ENCODE peak calls at places on chromosomes 11 and 22, in eight cellular contexts. One of them, this sample, is unnamed.

GRCh38 chr11:44566952-44567875 is 1.8 kb downstream of the CD82 start:
- DNase-seq in tibial artery: no peak
- DNase-seq in effector memory CD4-positive, alpha-beta T cell: peak; percentile 24
- DNase-seq in anterior cingulate cortex: no peak
- DNase-seq in KBM-7: no peak
- DNase-seq in HT1080: no peak
- DNase-seq in T1000: no peak
- DNase-seq in activated T-cell treated with anti-CD3 and anti-CD28 coated beads for 1 hour: no peak
- DNase-seq in this sample: no peak

GRCh38 chr22:35102663-35103062 is 36.7 kb downstream of the ISX start:
- DNase-seq in tibial artery: no peak
- DNase-seq in effector memory CD4-positive, alpha-beta T cell: no peak
- DNase-seq in anterior cingulate cortex: no peak
- DNase-seq in KBM-7: peak; percentile 68
- DNase-seq in HT1080: peak; percentile 88
- DNase-seq in T1000: no peak
- DNase-seq in activated T-cell treated with anti-CD3 and anti-CD28 coated beads for 1 hour: no peak
- DNase-seq in this sample: no peak

GRCh38 chr11:64558065-64558745 is 32.8 kb upstream of the SLC22A12 start:
- DNase-seq in tibial artery: no peak
- DNase-seq in effector memory CD4-positive, alpha-beta T cell: no peak
- DNase-seq in anterior cingulate cortex: no peak
- DNase-seq in KBM-7: no peak
- DNase-seq in HT1080: no peak
- DNase-seq in T1000: no peak
- DNase-seq in activated T-cell treated with anti-CD3 and anti-CD28 coated beads for 1 hour: no peak
- DNase-seq in this sample: no peak

GRCh38 chr11:109590782-109591181 is 168.8 kb downstream of the C11orf87 start:
- DNase-seq in tibial artery: no peak
- DNase-seq in effector memory CD4-positive, alpha-beta T cell: no peak
- DNase-seq in anterior cingulate cortex: no peak
- DNase-seq in KBM-7: no peak
- DNase-seq in HT1080: no peak
- DNase-seq in T1000: no peak
- DNase-seq in activated T-cell treated with anti-CD3 and anti-CD28 coated beads for 1 hour: no peak
- DNase-seq in this sample: no peak

GRCh38 chr11:28170759-28171158 is 62.6 kb downstream of the METTL15 start:
- DNase-seq in tibial artery: no peak
- DNase-seq in effector memory CD4-positive, alpha-beta T cell: no peak
- DNase-seq in anterior cingulate cortex: no peak
- DNase-seq in KBM-7: no peak
- DNase-seq in HT1080: no peak
- DNase-seq in T1000: no peak
- DNase-seq in activated T-cell treated with anti-CD3 and anti-CD28 coated beads for 1 hour: no peak
- DNase-seq in this sample: no peak

GRCh38 chr22:24894220-24894975 is 52.1 kb downstream of the LHFPL7 start:
- DNase-seq in tibial artery: peak; percentile 97
- DNase-seq in effector memory CD4-positive, alpha-beta T cell: no peak
- DNase-seq in anterior cingulate cortex: no peak
- DNase-seq in KBM-7: peak; percentile 62
- DNase-seq in HT1080: peak; percentile 94
- DNase-seq in T1000: peak; percentile 23
- DNase-seq in activated T-cell treated with anti-CD3 and anti-CD28 coated beads for 1 hour: no peak
- DNase-seq in this sample: peak; percentile 85

GRCh38 chr22:48491451-48491941 is 1336.2 kb downstream of the BRD1 start:
- DNase-seq in tibial artery: peak; percentile 46
- DNase-seq in effector memory CD4-positive, alpha-beta T cell: no peak
- DNase-seq in anterior cingulate cortex: no peak
- DNase-seq in KBM-7: no peak
- DNase-seq in HT1080: no peak
- DNase-seq in T1000: no peak
- DNase-seq in activated T-cell treated with anti-CD3 and anti-CD28 coated beads for 1 hour: no peak
- DNase-seq in this sample: no peak

GRCh38 chr22:23402275-23403151 is 177.6 kb downstream of the IGLL1 start:
- DNase-seq in tibial artery: peak; percentile 59
- DNase-seq in effector memory CD4-positive, alpha-beta T cell: peak; percentile 2
- DNase-seq in anterior cingulate cortex: no peak
- DNase-seq in KBM-7: peak; percentile 69
- DNase-seq in HT1080: peak; percentile 38
- DNase-seq in T1000: no peak
- DNase-seq in activated T-cell treated with anti-CD3 and anti-CD28 coated beads for 1 hour: peak; percentile 11
- DNase-seq in this sample: peak; percentile 87

GRCh38 chr11:86070435-86071056 is 1.7 kb upstream of the PICALM start:
- DNase-seq in tibial artery: no peak
- DNase-seq in effector memory CD4-positive, alpha-beta T cell: no peak
- DNase-seq in anterior cingulate cortex: no peak
- DNase-seq in KBM-7: no peak
- DNase-seq in HT1080: no peak
- DNase-seq in T1000: no peak
- DNase-seq in activated T-cell treated with anti-CD3 and anti-CD28 coated beads for 1 hour: no peak
- DNase-seq in this sample: no peak